ENCODE peak calls at places on chromosomes 13 and 19, in five cellular contexts. H is H9, X is HepG2, J is fibroblast of lung, Q is endothelial cell of umbilical vein. N is an unnamed sample.

GRCh38 chr13:49669735-49670309 is 21.5 kb downstream of the EBPL start:
- DNase-seq in H (peak), X (peak), J (peak), Q (peak), N (peak)

GRCh38 chr19:7326105-7326877 is 22.4 kb upstream of the ARHGEF18 start:
- DNase-seq in H (peak), X (peak), J (no peak), Q (peak), N (no peak)

GRCh38 chr13:101942038-101942437 is 459.8 kb downstream of the FGF14 start:
- DNase-seq in H (no peak), X (peak), J (peak), Q (peak), N (peak)

GRCh38 chr13:28741080-28741479 is 22.3 kb upstream of the SLC46A3 start:
- DNase-seq in H (no peak), X (no peak), J (no peak), Q (no peak), N (no peak)

GRCh38 chr13:38430761-38431160 is 81.1 kb downstream of the UFM1 start:
- DNase-seq in H (no peak), X (no peak), J (no peak), Q (no peak), N (no peak)

GRCh38 chr13:106156468-106156867 is 379.0 kb downstream of the EFNB2 start:
- DNase-seq in H (no peak), X (no peak), J (peak), Q (peak), N (peak)

GRCh38 chr13:60329221-60329983 is 67.6 kb upstream of the TDRD3 start:
- DNase-seq in H (peak), X (peak), J (peak), Q (peak), N (peak)

GRCh38 chr19:29596885-29597525 is 9.1 kb upstream of the POP4 start:
- DNase-seq in H (no peak), X (peak), J (no peak), Q (no peak), N (no peak)

GRCh38 chr13:26095338-26095737 is 43.5 kb upstream of the SHISA2 start:
- DNase-seq in H (no peak), X (no peak), J (no peak), Q (no peak), N (no peak)

GRCh38 chr19:19447536-19448237 is 42.2 kb downstream of the GATAD2A start:
- DNase-seq in H (peak), X (no peak), J (no peak), Q (no peak), N (no peak)

GRCh38 chr19:30180691-30181090 is 191.5 kb upstream of the ZNF536 start:
- DNase-seq in H (no peak), X (no peak), J (no peak), Q (no peak), N (no peak)

GRCh38 chr19:17332677-17333581 is 1.7 kb downstream of the ANO8 start:
- DNase-seq in H (peak), X (peak), J (peak), Q (peak), N (peak)

GRCh38 chr13:39451301-39451700 is 151.7 kb downstream of the LHFPL6 start:
- DNase-seq in H (no peak), X (no peak), J (peak), Q (peak), N (no peak)

GRCh38 chr19:30919737-30920136 is 429.5 kb downstream of the TSHZ3 start:
- DNase-seq in H (no peak), X (no peak), J (no peak), Q (no peak), N (no peak)

GRCh38 chr13:39451860-39452301 is 151.1 kb downstream of the LHFPL6 start:
- DNase-seq in H (no peak), X (no peak), J (peak), Q (peak), N (no peak)

GRCh38 chr19:49488046-49488862 is 846 bp downstream of the RPL13A start:
- DNase-seq in H (no peak), X (no peak), J (no peak), Q (peak), N (no peak)

GRCh38 chr13:94112731-94113130 is 366.8 kb downstream of the DCT start:
- DNase-seq in H (no peak), X (no peak), J (no peak), Q (no peak), N (no peak)

GRCh38 chr13:94112227-94112626 is 367.3 kb downstream of the DCT start:
- DNase-seq in H (no peak), X (peak), J (peak), Q (no peak), N (no peak)

GRCh38 chr13:94119360-94119936 is 360.0 kb downstream of the DCT start:
- DNase-seq in H (no peak), X (peak), J (no peak), Q (no peak), N (no peak)

GRCh38 chr13:94114166-94114565 is 365.3 kb downstream of the DCT start:
- DNase-seq in H (no peak), X (no peak), J (no peak), Q (no peak), N (no peak)

DNA sequence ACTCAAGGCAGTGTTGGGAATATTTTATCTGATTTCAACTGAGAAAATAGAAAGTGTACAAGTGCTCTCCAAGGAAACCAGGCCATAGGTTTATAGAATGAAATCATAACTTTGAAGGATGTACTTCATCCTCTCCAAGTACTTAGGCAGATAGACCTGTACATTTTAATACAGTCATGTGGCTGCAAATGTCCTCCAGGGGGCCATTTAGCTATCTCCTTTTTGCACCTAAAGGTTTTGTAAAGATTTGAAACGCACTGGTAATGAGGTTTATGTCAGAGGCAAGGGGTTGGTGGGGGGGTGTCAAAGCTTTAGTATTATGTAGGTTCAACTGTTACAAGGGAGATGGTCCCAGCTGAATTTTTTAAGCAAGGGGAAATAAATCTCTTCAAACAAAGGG is 364.4 kb downstream of the DCT start:
- DNase-seq in H (no peak), X (no peak), J (no peak), Q (no peak), N (no peak)
- TF ChIP-seq CTCF in H (peak), X (no peak), J (no peak), Q (no peak), N (no peak)

GRCh38 chr13:41639237-41639904 is 182.0 kb downstream of the RGCC start:
- DNase-seq in H (no peak), X (peak), J (no peak), Q (no peak), N (no peak)
- H3K4me2 ChIP-seq in H (no peak), X (no peak), J (no peak), Q (no peak), N (no peak)

DNA sequence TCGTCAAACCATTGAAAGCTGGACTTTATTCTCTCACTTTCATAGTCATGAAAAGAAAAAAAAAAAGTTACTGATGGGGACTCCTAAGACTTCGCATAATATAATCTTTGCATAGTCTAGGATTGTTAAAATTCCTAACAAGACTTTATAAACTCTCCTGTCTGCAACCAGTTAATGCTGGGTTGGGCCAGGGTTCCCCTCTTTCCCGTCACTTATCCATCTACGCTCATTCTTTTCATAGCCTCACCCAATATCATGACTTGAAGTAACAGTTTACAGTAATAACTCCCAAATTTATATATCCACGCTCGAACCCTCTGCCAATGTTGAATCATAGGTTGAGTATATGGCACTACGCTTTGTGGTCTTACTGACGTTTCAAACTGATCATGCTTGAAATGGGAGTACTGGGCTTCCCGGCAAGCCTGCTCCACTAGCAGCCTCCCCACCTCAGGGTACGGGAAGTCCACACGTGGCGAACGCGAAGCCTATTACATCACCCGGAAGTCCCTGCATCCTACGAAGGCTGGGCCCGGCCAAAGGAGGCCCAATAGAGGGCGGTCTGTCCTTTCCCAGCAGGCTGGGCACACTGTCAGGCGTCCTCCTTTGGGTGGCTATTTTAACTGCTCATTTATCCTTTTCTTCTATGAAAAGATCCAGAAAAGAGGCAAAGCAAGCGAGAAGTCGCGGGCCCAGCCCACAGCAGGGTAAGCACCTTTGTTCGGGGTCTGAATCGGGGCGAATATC is 694 bp upstream of the ZNF460 start:
- DNase-seq in H (peak), X (peak), J (peak), Q (peak), N (peak)
- TF ChIP-seq CTCF in H (peak), X (peak), J (no peak), Q (no peak), N (peak)

GRCh38 chr13:40961224-40961623 is 57.9 kb downstream of the ELF1 start:
- DNase-seq in H (no peak), X (no peak), J (no peak), Q (no peak), N (no peak)
- H3K4me2 ChIP-seq in H (no peak), X (no peak), J (no peak), Q (no peak), N (no peak)

GRCh38 chr19:44753619-44753931 is 5.1 kb downstream of the BCL3 start:
- DNase-seq in H (no peak), X (no peak), J (no peak), Q (no peak), N (no peak)

GRCh38 chr19:44756089-44756562 is 7.6 kb downstream of the BCL3 start:
- DNase-seq in H (no peak), X (no peak), J (peak), Q (no peak), N (no peak)

GRCh38 chr19:44753932-44754742 is 5.6 kb downstream of the BCL3 start:
- DNase-seq in H (peak), X (no peak), J (peak), Q (peak), N (peak)

GRCh38 chr19:44754743-44755066 is 6.2 kb downstream of the BCL3 start:
- DNase-seq in H (no peak), X (no peak), J (no peak), Q (no peak), N (no peak)

DNA sequence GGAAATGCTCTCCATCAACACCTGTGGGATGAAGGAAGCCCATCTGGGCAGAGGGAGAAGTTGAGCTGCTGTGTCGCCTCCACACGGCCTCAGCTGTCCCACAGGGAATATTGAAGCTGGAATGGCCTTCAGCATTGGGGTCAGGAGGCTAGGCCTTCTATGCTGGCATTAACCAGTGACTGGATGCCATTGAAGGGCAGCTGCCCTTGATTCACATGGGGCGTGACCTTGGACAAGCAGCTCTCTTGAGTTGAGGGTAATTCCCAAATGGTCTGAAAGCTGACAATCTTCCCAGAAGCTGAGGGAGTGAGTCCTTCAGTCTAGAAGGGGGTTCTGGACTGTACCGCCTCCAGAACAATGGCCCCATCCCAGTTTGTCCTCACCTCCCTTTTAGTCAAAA is 6.7 kb downstream of the BCL3 start:
- DNase-seq in H (no peak), X (no peak), J (no peak), Q (no peak), N (no peak)
- TF ChIP-seq CTCF in H (no peak), X (no peak), J (no peak), Q (no peak), N (no peak)